ENCODE peak calls at places on chromosomes 7 and 10, in seven cellular contexts. E is NCI-H2081; I is stimulated activated CD4-positive, alpha-beta T cell treated with anti-CD3 and anti-CD28 coated beads, Interleukin-1b, Interleukin-23, amount 100 ng/mL, for 48 hours; F is H4; V is NCI-H1105; M is lower lobe of right lung; G is HEK293T. U is an unnamed sample.

GRCh38 chr7:94301024-94301588 is 93.6 kb upstream of the COL1A2 start:
- DNase-seq in E (no peak), I (no peak), F (peak), V (no peak), M (peak), G (peak), U (no peak)

GRCh38 chr10:132518572-132519381 is 18.8 kb upstream of the INPP5A start:
- DNase-seq in E (peak), I (no peak), F (no peak), V (peak), M (peak), G (peak), U (no peak)

GRCh38 chr10:99906470-99906869 is 103.3 kb downstream of the DNMBP start:
- DNase-seq in E (no peak), I (no peak), F (peak), V (no peak), M (no peak), G (no peak), U (no peak)

GRCh38 chr10:129790710-129791446 is 173.2 kb downstream of the EBF3 start:
- DNase-seq in E (no peak), I (no peak), F (no peak), V (peak), M (no peak), G (no peak), U (no peak)

GRCh38 chr7:33428415-33428814 is 299.1 kb downstream of the BBS9 start:
- DNase-seq in E (no peak), I (no peak), F (no peak), V (no peak), M (no peak), G (no peak), U (no peak)

GRCh38 chr7:2010101-2010500 is 222.6 kb downstream of the MAD1L1 start:
- DNase-seq in E (no peak), I (no peak), F (no peak), V (no peak), M (peak), G (no peak), U (no peak)

GRCh38 chr7:21887779-21888178 is 57.9 kb downstream of the CDCA7L start:
- DNase-seq in E (no peak), I (no peak), F (no peak), V (no peak), M (no peak), G (no peak), U (no peak)

GRCh38 chr10:80204801-80205477 is 398 bp downstream of the ANXA11 start:
- DNase-seq in E (peak), I (peak), F (no peak), V (no peak), M (peak), G (peak), U (no peak)

GRCh38 chr10:47347303-47347675 is 874 bp upstream of the RBP3 start:
- DNase-seq in E (no peak), I (no peak), F (no peak), V (no peak), M (no peak), G (no peak), U (no peak)

GRCh38 chr7:50962962-50963374 is 180.3 kb upstream of the GRB10 start:
- DNase-seq in E (peak), I (no peak), F (peak), V (peak), M (peak), G (peak), U (peak)

GRCh38 chr7:128202287-128202957 is 38.7 kb upstream of the LEP start:
- DNase-seq in E (no peak), I (no peak), F (no peak), V (no peak), M (no peak), G (no peak), U (no peak)

GRCh38 chr10:4686644-4686996 is 139.4 kb upstream of the AKR1E2 start:
- DNase-seq in E (no peak), I (peak), F (peak), V (no peak), M (no peak), G (no peak), U (no peak)

GRCh38 chr7:70696139-70696782 is 435.7 kb upstream of the GALNT17 start:
- DNase-seq in E (peak), I (no peak), F (peak), V (no peak), M (no peak), G (no peak), U (no peak)

GRCh38 chr10:19826712-19827111 is 10.5 kb downstream of the PLXDC2 start:
- DNase-seq in E (no peak), I (no peak), F (no peak), V (no peak), M (no peak), G (no peak), U (no peak)

GRCh38 chr10:124168991-124169826 is 75.8 kb upstream of the CHST15 start:
- DNase-seq in E (no peak), I (no peak), F (no peak), V (no peak), M (no peak), G (no peak), U (no peak)

GRCh38 chr10:125014984-125015944 is 73.3 kb downstream of the ZRANB1 start:
- DNase-seq in E (no peak), I (no peak), F (no peak), V (no peak), M (no peak), G (no peak), U (no peak)

GRCh38 chr7:133753513-133753912 is 373.6 kb upstream of the LRGUK start:
- DNase-seq in E (no peak), I (no peak), F (no peak), V (no peak), M (no peak), G (no peak), U (no peak)

GRCh38 chr10:132984008-132984295 is 41.6 kb upstream of the CFAP46 start:
- DNase-seq in E (no peak), I (no peak), F (no peak), V (no peak), M (peak), G (no peak), U (no peak)

GRCh38 chr10:22666287-22667092 is 47.9 kb downstream of the PIP4K2A start:
- DNase-seq in E (no peak), I (peak), F (no peak), V (no peak), M (no peak), G (no peak), U (no peak)

GRCh38 chr7:138313829-138314178 is 146.3 kb upstream of the TRIM24 start:
- DNase-seq in E (no peak), I (no peak), F (no peak), V (no peak), M (no peak), G (no peak), U (no peak)